ENCODE peak calls at places on chromosomes 6 and 20, in six cellular contexts. D, W, E, M, S and F are unnamed samples.

GRCh38 chr6:37033255-37033654 is 27.8 kb downstream of the FGD2 start:
- ATAC-seq in M (peak), D (no peak), W (peak), E (peak), S (no peak), F (no peak)

GRCh38 chr20:41577129-41578009 is 40.8 kb downstream of the CHD6 start:
- ATAC-seq in D (no peak), M (peak), E (no peak), W (no peak), S (no peak), F (no peak)

GRCh38 chr6:25411316-25411961 is 132.3 kb downstream of the CARMIL1 start:
- ATAC-seq in W (no peak), S (no peak), M (no peak), E (no peak), D (no peak), F (no peak)

GRCh38 chr20:44973053-44973452 is 6.7 kb downstream of the STK4 start:
- ATAC-seq in E (no peak), W (no peak), M (no peak), D (no peak), S (peak), F (no peak)

GRCh38 chr6:2034256-2034655 is 211.1 kb downstream of the GMDS start:
- ATAC-seq in E (no peak), W (no peak), D (no peak), S (no peak), M (no peak), F (no peak)

GRCh38 chr6:14754636-14755513 is 491.0 kb upstream of the JARID2 start:
- ATAC-seq in W (peak), S (no peak), E (peak), D (no peak), M (peak), F (no peak)

GRCh38 chr6:27839303-27840081 is 72.7 kb downstream of the OR2B2 start:
- ATAC-seq in S (peak), M (no peak), E (no peak), W (no peak), D (no peak), F (no peak)

GRCh38 chr6:34806738-34807453 is 15.0 kb downstream of the BLTP3A start:
- ATAC-seq in E (no peak), S (peak), W (no peak), M (no peak), D (no peak), F (no peak)

GRCh38 chr20:822651-823325 is 10.7 kb upstream of the FAM110A start:
- ATAC-seq in W (no peak), M (no peak), E (no peak), S (no peak), D (no peak), F (no peak)

GRCh38 chr6:115838763-115839401 is 221.8 kb downstream of the FRK start:
- ATAC-seq in M (peak), W (peak), E (no peak), D (no peak), S (peak), F (no peak)

GRCh38 chr6:131381052-131381451 is 192.0 kb upstream of the ARG1 start:
- ATAC-seq in E (no peak), W (no peak), S (no peak), M (no peak), D (peak), F (no peak)

GRCh38 chr6:47275640-47276039 is 34.1 kb downstream of the TNFRSF21 start:
- ATAC-seq in S (no peak), D (no peak), E (no peak), W (no peak), M (no peak), F (no peak)

GRCh38 chr6:137920331-137920730 is 53.3 kb downstream of the TNFAIP3 start:
- ATAC-seq in M (peak), S (no peak), W (no peak), D (no peak), E (no peak), F (no peak)